ENCODE peak calls at places on chromosomes 13 and 19, in four cellular contexts. S, H, B and U are unnamed samples.
A peak's percentile ranks its signal among the peaks of the same experiment; 100 is the strongest.

GRCh38 chr19:16739546-16739945 is 19.9 kb downstream of the NWD1 start:
- DNase-seq in S (no peak), H (no peak), B (no peak), U (no peak)

GRCh38 chr19:41691268-41691970 is 3.3 kb upstream of the CEACAM7 start:
- DNase-seq in S (peak; percentile 64), H (no peak), B (no peak), U (peak; percentile 66)

GRCh38 chr13:44903596-44903995 is 85.7 kb downstream of the NUFIP1 start:
- DNase-seq in S (no peak), H (no peak), B (no peak), U (no peak)

GRCh38 chr13:77034883-77035282 is 7.9 kb upstream of the FBXL3 start:
- DNase-seq in S (no peak), H (no peak), B (no peak), U (no peak)

GRCh38 chr19:11052391-11052790 is 36.9 kb upstream of the LDLR start:
- DNase-seq in S (no peak), H (no peak), B (no peak), U (no peak)

GRCh38 chr19:38266070-38266469 is 1.7 kb downstream of the SPINT2 start:
- DNase-seq in S (no peak), H (no peak), B (no peak), U (no peak)

GRCh38 chr19:13718733-13719132 is 45.6 kb upstream of the MRI1 start:
- DNase-seq in S (no peak), H (no peak), B (no peak), U (no peak)

GRCh38 chr19:18762125-18763023 is 28.7 kb downstream of the COMP start:
- DNase-seq in S (no peak), H (peak; percentile 63), B (no peak), U (no peak)

GRCh38 chr13:45102136-45102802 is 18.0 kb upstream of the GTF2F2 start:
- DNase-seq in S (no peak), H (no peak), B (no peak), U (no peak)

GRCh38 chr13:76609643-76610042 is 276.6 kb downstream of the KCTD12 start:
- DNase-seq in S (no peak), H (no peak), B (no peak), U (no peak)

GRCh38 chr19:47886010-47886559 is at the start of gene SULT2A1:
- DNase-seq in S (no peak), H (peak; percentile 92), B (no peak), U (peak; percentile 28)

GRCh38 chr13:102816633-102817032 is 17.7 kb downstream of the BIVM start:
- DNase-seq in S (no peak), H (no peak), B (no peak), U (no peak)

GRCh38 chr13:78183737-78184136 is 265.1 kb upstream of the EDNRB start:
- DNase-seq in S (no peak), H (no peak), B (no peak), U (no peak)
- TF ChIP-seq FOXK2 in S (no peak), H (no peak), B (no peak), U (no peak)

GRCh38 chr13:111937763-111938375 is 129.1 kb upstream of the SOX1 start:
- DNase-seq in S (no peak), H (no peak), B (no peak), U (no peak)
- TF ChIP-seq FOXM1 in S (no peak), H (no peak), B (no peak), U (no peak)

GRCh38 chr13:98890186-98890585 is 87.7 kb downstream of the DOCK9 start:
- DNase-seq in S (no peak), H (no peak), B (no peak), U (no peak)
- TF ChIP-seq FOXK2 in S (no peak), H (no peak), B (no peak), U (no peak)

GRCh38 chr13:113327766-113328391 is 30.8 kb downstream of the LAMP1 start:
- DNase-seq in S (no peak), H (no peak), B (no peak), U (no peak)
- TF ChIP-seq FOXM1 in S (no peak), H (no peak), B (no peak), U (no peak)

DNA sequence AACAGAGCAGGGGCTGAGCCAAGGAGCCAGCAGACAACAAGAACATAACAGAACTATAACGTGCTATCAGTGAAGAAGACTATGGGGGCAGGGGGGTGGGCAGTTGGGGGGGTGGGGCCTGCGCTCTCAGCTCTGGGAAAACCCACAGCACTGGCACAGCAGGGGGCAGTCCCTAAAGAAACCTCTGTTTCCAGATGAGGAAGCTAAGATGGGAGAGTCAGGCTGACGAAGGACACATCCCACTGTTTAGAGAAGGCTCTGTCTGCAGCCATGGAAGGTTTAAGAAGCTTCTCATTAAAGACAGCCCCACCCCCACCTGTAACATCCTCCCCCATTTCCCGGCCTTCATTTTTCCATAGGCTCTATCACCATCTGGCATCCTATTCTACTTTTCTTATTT is 7.1 kb upstream of the DOCK9 start:
- DNase-seq in S (peak; percentile 30), H (no peak), B (no peak), U (no peak)
- TF ChIP-seq FOXK2 in S (no peak), H (no peak), B (no peak), U (no peak)

GRCh38 chr13:31227063-31227462 is 27.3 kb downstream of the B3GLCT start:
- DNase-seq in S (no peak), H (no peak), B (no peak), U (no peak)

GRCh38 chr13:31224174-31224669 is 24.4 kb downstream of the B3GLCT start:
- DNase-seq in S (no peak), H (no peak), B (no peak), U (no peak)

GRCh38 chr13:31225998-31226675 is 26.4 kb downstream of the B3GLCT start:
- DNase-seq in S (no peak), H (no peak), B (no peak), U (no peak)

GRCh38 chr13:31225180-31225579 is 25.4 kb downstream of the B3GLCT start:
- DNase-seq in S (no peak), H (no peak), B (no peak), U (no peak)

DNA sequence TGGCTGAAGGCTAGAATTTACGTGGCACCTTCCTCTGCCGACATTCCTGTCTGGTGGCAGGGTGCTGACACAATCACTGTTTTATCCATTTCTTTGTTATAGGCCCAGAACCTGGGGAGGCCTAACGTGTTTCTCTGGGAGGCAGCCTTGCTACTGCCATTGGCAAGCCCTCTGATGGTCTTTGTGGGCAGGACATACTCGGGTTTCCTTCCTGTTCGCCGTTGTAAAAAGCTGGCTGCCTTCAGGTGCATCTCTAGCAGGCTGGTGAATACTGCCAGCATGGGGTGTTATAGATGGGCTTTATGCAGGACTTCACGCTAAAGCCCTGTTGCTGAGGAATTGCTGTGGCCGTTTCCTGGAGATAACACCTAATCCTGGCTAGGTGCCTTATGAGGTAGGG is 28.1 kb downstream of the B3GLCT start:
- DNase-seq in S (no peak), H (no peak), B (no peak), U (no peak)
- TF ChIP-seq FOXM1 in S (no peak), H (no peak), B (no peak), U (no peak)

GRCh38 chr19:1608414-1609391 is 3.4 kb upstream of the UQCR11 start:
- DNase-seq in S (no peak), H (no peak), B (no peak), U (no peak)
- TF ChIP-seq FOXK2 in S (no peak), H (no peak), B (no peak), U (no peak)